ENCODE peak calls at places on chromosomes 2 and 18, in seven cellular contexts. X, G, J, U, Q, R and V are unnamed samples.

GRCh38 chr18:22176282-22176621 is 6.9 kb downstream of the GATA6 start:
- DNase-seq in X (no peak), G (no peak), J (no peak), U (no peak), Q (no peak), R (no peak), V (no peak)

GRCh38 chr18:8694891-8695290 is 10.5 kb upstream of the MTCL1 start:
- DNase-seq in X (no peak), G (no peak), J (no peak), U (no peak), Q (no peak), R (no peak), V (no peak)

GRCh38 chr2:226969412-226969811 is 133.6 kb downstream of the RHBDD1 start:
- DNase-seq in X (no peak), G (peak), J (no peak), U (peak), Q (no peak), R (no peak), V (no peak)

GRCh38 chr18:34970106-34970505 is 71.1 kb upstream of the MAPRE2 start:
- DNase-seq in X (no peak), G (peak), J (no peak), U (no peak), Q (no peak), R (no peak), V (no peak)

GRCh38 chr18:56889621-56890020 is 238.5 kb downstream of the WDR7 start:
- DNase-seq in X (no peak), G (no peak), J (no peak), U (no peak), Q (no peak), R (no peak), V (no peak)

GRCh38 chr18:37330173-37330572 is 235.4 kb downstream of the CELF4 start:
- DNase-seq in X (no peak), G (no peak), J (no peak), U (no peak), Q (no peak), R (no peak), V (no peak)

GRCh38 chr2:86249843-86250402 is 50.7 kb downstream of the MRPL35 start:
- DNase-seq in X (peak), G (peak), J (no peak), U (no peak), Q (no peak), R (no peak), V (no peak)

GRCh38 chr2:180319586-180320405 is 312.7 kb upstream of the CWC22 start:
- DNase-seq in X (peak), G (no peak), J (no peak), U (no peak), Q (no peak), R (no peak), V (no peak)

GRCh38 chr2:113282747-113283533 is 4.2 kb upstream of the PAX8 start:
- DNase-seq in X (no peak), G (peak), J (peak), U (peak), Q (no peak), R (peak), V (no peak)

GRCh38 chr18:9419956-9420631 is 55.2 kb upstream of the RALBP1 start:
- DNase-seq in X (no peak), G (peak), J (no peak), U (peak), Q (no peak), R (no peak), V (no peak)

GRCh38 chr2:240985881-240986786 is 12.3 kb upstream of the SNED1 start:
- DNase-seq in X (no peak), G (no peak), J (no peak), U (no peak), Q (no peak), R (peak), V (no peak)

GRCh38 chr2:113276216-113276905 is 2.4 kb downstream of the PAX8 start:
- DNase-seq in X (no peak), G (no peak), J (no peak), U (no peak), Q (no peak), R (no peak), V (no peak)

GRCh38 chr2:15222856-15223255 is 338.3 kb downstream of the NBAS start:
- DNase-seq in X (no peak), G (peak), J (no peak), U (no peak), Q (no peak), R (no peak), V (no peak)

GRCh38 chr2:164625378-164625971 is 4.2 kb upstream of the GRB14 start:
- DNase-seq in X (no peak), G (peak), J (no peak), U (peak), Q (no peak), R (no peak), V (no peak)

GRCh38 chr2:197909377-197909776 is 105.0 kb downstream of the PLCL1 start:
- DNase-seq in X (no peak), G (peak), J (no peak), U (peak), Q (no peak), R (no peak), V (no peak)

GRCh38 chr2:12326449-12327190 is 390.1 kb upstream of the TRIB2 start:
- DNase-seq in X (peak), G (no peak), J (peak), U (no peak), Q (no peak), R (no peak), V (no peak)

GRCh38 chr2:171150694-171151285 is 9.9 kb downstream of the TLK1 start:
- DNase-seq in X (no peak), G (no peak), J (no peak), U (no peak), Q (no peak), R (no peak), V (no peak)

GRCh38 chr18:59070181-59070912 is 69.3 kb upstream of the SEC11C start:
- DNase-seq in X (peak), G (peak), J (peak), U (peak), Q (peak), R (peak), V (peak)

GRCh38 chr2:69674301-69674640 is 30.7 kb upstream of the AAK1 start:
- DNase-seq in X (no peak), G (no peak), J (no peak), U (no peak), Q (no peak), R (no peak), V (no peak)

GRCh38 chr2:179273461-179273962 is 8.9 kb upstream of the SESTD1 start:
- DNase-seq in X (no peak), G (no peak), J (peak), U (no peak), Q (no peak), R (no peak), V (no peak)

GRCh38 chr18:23378470-23378764 is 74.7 kb upstream of the RIOK3 start:
- DNase-seq in X (no peak), G (peak), J (no peak), U (no peak), Q (no peak), R (no peak), V (no peak)

GRCh38 chr2:230934291-230935131 is 9.5 kb upstream of the GPR55 start:
- DNase-seq in X (no peak), G (no peak), J (no peak), U (no peak), Q (no peak), R (no peak), V (no peak)

GRCh38 chr18:59068672-59069071 is 71.0 kb upstream of the SEC11C start:
- DNase-seq in X (no peak), G (no peak), J (no peak), U (no peak), Q (no peak), R (no peak), V (no peak)

GRCh38 chr2:58620127-58620526 is 379.0 kb upstream of the FANCL start:
- DNase-seq in X (no peak), G (peak), J (no peak), U (peak), Q (no peak), R (no peak), V (no peak)

GRCh38 chr2:241061275-241061674 is 40.8 kb downstream of the MTERF4 start:
- DNase-seq in X (no peak), G (peak), J (no peak), U (no peak), Q (no peak), R (no peak), V (no peak)

GRCh38 chr2:7363906-7364305 is 446.7 kb downstream of the RNF144A start:
- DNase-seq in X (no peak), G (no peak), J (peak), U (no peak), Q (no peak), R (no peak), V (no peak)

GRCh38 chr2:69781321-69782248 is 39.7 kb downstream of the ANXA4 start:
- DNase-seq in X (no peak), G (no peak), J (peak), U (no peak), Q (no peak), R (peak), V (no peak)

GRCh38 chr2:61855178-61855523 is 1.3 kb upstream of the FAM161A start:
- DNase-seq in X (no peak), G (no peak), J (peak), U (no peak), Q (no peak), R (peak), V (no peak)